ENCODE peak calls at places on chromosome 13, in six cellular contexts. One of them, this sample, is unnamed.

GRCh38 chr13:66689628-66690027 is 540.5 kb downstream of the PCDH9 start:
- DNase-seq in ascending aorta: no peak
- DNase-seq in BJ: no peak
- DNase-seq in IMR-90: peak
- DNase-seq in fibroblast of pulmonary artery: peak
- DNase-seq in testis: peak
- DNase-seq in this sample: no peak

GRCh38 chr13:113905942-113906341 is 42.1 kb upstream of the GAS6 start:
- DNase-seq in testis: no peak
- DNase-seq in IMR-90: no peak
- DNase-seq in ascending aorta: no peak
- DNase-seq in fibroblast of pulmonary artery: no peak
- DNase-seq in BJ: no peak
- DNase-seq in this sample: no peak

GRCh38 chr13:84607614-84608013 is 725.3 kb upstream of the SLITRK1 start:
- DNase-seq in fibroblast of pulmonary artery: peak
- DNase-seq in ascending aorta: peak
- DNase-seq in BJ: peak
- DNase-seq in IMR-90: peak
- DNase-seq in testis: peak
- DNase-seq in this sample: peak

GRCh38 chr13:99382428-99383133 is 75.4 kb upstream of the GPR183 start:
- DNase-seq in IMR-90: no peak
- DNase-seq in ascending aorta: peak
- DNase-seq in fibroblast of pulmonary artery: no peak
- DNase-seq in BJ: no peak
- DNase-seq in testis: no peak
- DNase-seq in this sample: no peak

GRCh38 chr13:20869540-20869939 is 33.0 kb downstream of the XPO4 start:
- DNase-seq in BJ: no peak
- DNase-seq in fibroblast of pulmonary artery: peak
- DNase-seq in ascending aorta: no peak
- DNase-seq in testis: no peak
- DNase-seq in IMR-90: peak
- DNase-seq in this sample: no peak

GRCh38 chr13:58630794-58631193 is 999.2 kb downstream of the PCDH17 start:
- DNase-seq in fibroblast of pulmonary artery: no peak
- DNase-seq in testis: no peak
- DNase-seq in IMR-90: no peak
- DNase-seq in ascending aorta: no peak
- DNase-seq in BJ: no peak
- DNase-seq in this sample: no peak

GRCh38 chr13:50650936-50651638 is 192.4 kb downstream of the DLEU7 start:
- DNase-seq in testis: no peak
- DNase-seq in fibroblast of pulmonary artery: no peak
- DNase-seq in IMR-90: peak
- DNase-seq in ascending aorta: no peak
- DNase-seq in BJ: no peak
- DNase-seq in this sample: no peak

GRCh38 chr13:43261018-43261417 is 237.6 kb downstream of the DNAJC15 start:
- DNase-seq in ascending aorta: no peak
- DNase-seq in testis: no peak
- DNase-seq in IMR-90: peak
- DNase-seq in fibroblast of pulmonary artery: peak
- DNase-seq in BJ: peak
- DNase-seq in this sample: no peak

GRCh38 chr13:24280722-24281121 is 28.7 kb upstream of the C1QTNF9 start:
- DNase-seq in BJ: no peak
- DNase-seq in testis: no peak
- DNase-seq in fibroblast of pulmonary artery: no peak
- DNase-seq in ascending aorta: no peak
- DNase-seq in IMR-90: peak
- DNase-seq in this sample: no peak

GRCh38 chr13:23654111-23655110 is 84.2 kb downstream of the TNFRSF19 start:
- DNase-seq in testis: no peak
- DNase-seq in ascending aorta: no peak
- DNase-seq in BJ: no peak
- DNase-seq in IMR-90: peak
- DNase-seq in fibroblast of pulmonary artery: peak
- DNase-seq in this sample: no peak

GRCh38 chr13:83503424-83503823 is 378.9 kb downstream of the SLITRK1 start:
- DNase-seq in BJ: no peak
- DNase-seq in fibroblast of pulmonary artery: peak
- DNase-seq in testis: no peak
- DNase-seq in IMR-90: peak
- DNase-seq in ascending aorta: no peak
- DNase-seq in this sample: no peak

GRCh38 chr13:66805657-66806056 is 424.5 kb downstream of the PCDH9 start:
- DNase-seq in fibroblast of pulmonary artery: peak
- DNase-seq in BJ: no peak
- DNase-seq in ascending aorta: no peak
- DNase-seq in testis: peak
- DNase-seq in IMR-90: peak
- DNase-seq in this sample: no peak

GRCh38 chr13:109744512-109745051 is 41.8 kb downstream of the IRS2 start:
- DNase-seq in IMR-90: peak
- DNase-seq in fibroblast of pulmonary artery: peak
- DNase-seq in ascending aorta: no peak
- DNase-seq in testis: peak
- DNase-seq in BJ: no peak
- DNase-seq in this sample: peak

GRCh38 chr13:60009300-60010248 is 154.2 kb downstream of the DIAPH3 start:
- DNase-seq in ascending aorta: no peak
- DNase-seq in testis: no peak
- DNase-seq in IMR-90: no peak
- DNase-seq in BJ: no peak
- DNase-seq in fibroblast of pulmonary artery: no peak
- DNase-seq in this sample: no peak

GRCh38 chr13:46288570-46289259 is 77.0 kb downstream of the LRRC63 start:
- DNase-seq in fibroblast of pulmonary artery: peak
- DNase-seq in testis: no peak
- DNase-seq in IMR-90: peak
- DNase-seq in ascending aorta: no peak
- DNase-seq in BJ: no peak
- DNase-seq in this sample: no peak

GRCh38 chr13:99501952-99502310 is 659 bp downstream of the TM9SF2 start:
- DNase-seq in IMR-90: peak
- DNase-seq in ascending aorta: no peak
- DNase-seq in testis: peak
- DNase-seq in fibroblast of pulmonary artery: peak
- DNase-seq in BJ: no peak
- DNase-seq in this sample: no peak

GRCh38 chr13:63840551-63841421 is 2425.1 kb upstream of the PCDH20 start:
- DNase-seq in ascending aorta: no peak
- DNase-seq in IMR-90: no peak
- DNase-seq in testis: no peak
- DNase-seq in fibroblast of pulmonary artery: no peak
- DNase-seq in BJ: no peak
- DNase-seq in this sample: no peak

GRCh38 chr13:99496322-99497142 is 4.7 kb upstream of the TM9SF2 start:
- DNase-seq in IMR-90: peak
- DNase-seq in testis: peak
- DNase-seq in fibroblast of pulmonary artery: peak
- DNase-seq in BJ: no peak
- DNase-seq in ascending aorta: peak
- DNase-seq in this sample: no peak

GRCh38 chr13:108213946-108214345 is 1.4 kb downstream of the LIG4 start:
- DNase-seq in IMR-90: peak
- DNase-seq in testis: no peak
- DNase-seq in BJ: no peak
- DNase-seq in fibroblast of pulmonary artery: no peak
- DNase-seq in ascending aorta: no peak
- DNase-seq in this sample: no peak

GRCh38 chr13:75530536-75530935 is 7.1 kb downstream of the COMMD6 start:
- DNase-seq in ascending aorta: no peak
- DNase-seq in fibroblast of pulmonary artery: no peak
- DNase-seq in BJ: no peak
- DNase-seq in testis: no peak
- DNase-seq in IMR-90: no peak
- DNase-seq in this sample: no peak

GRCh38 chr13:46006688-46007452 is 45.7 kb downstream of the ZC3H13 start:
- DNase-seq in IMR-90: peak
- DNase-seq in ascending aorta: no peak
- DNase-seq in testis: no peak
- DNase-seq in fibroblast of pulmonary artery: no peak
- DNase-seq in BJ: no peak
- DNase-seq in this sample: no peak

GRCh38 chr13:30577381-30577780 is 40.3 kb upstream of the USPL1 start:
- DNase-seq in fibroblast of pulmonary artery: peak
- DNase-seq in IMR-90: peak
- DNase-seq in ascending aorta: no peak
- DNase-seq in BJ: peak
- DNase-seq in testis: no peak
- DNase-seq in this sample: peak

GRCh38 chr13:21058361-21058760 is 3.0 kb downstream of the LATS2 start:
- DNase-seq in ascending aorta: no peak
- DNase-seq in testis: no peak
- DNase-seq in IMR-90: no peak
- DNase-seq in fibroblast of pulmonary artery: no peak
- DNase-seq in BJ: no peak
- DNase-seq in this sample: no peak

GRCh38 chr13:70339738-70340137 is 231.5 kb upstream of the KLHL1 start:
- DNase-seq in IMR-90: no peak
- DNase-seq in fibroblast of pulmonary artery: no peak
- DNase-seq in BJ: no peak
- DNase-seq in testis: peak
- DNase-seq in ascending aorta: no peak
- DNase-seq in this sample: no peak
- TF ChIP-seq CTCF in IMR-90: peak
- TF ChIP-seq CTCF in fibroblast of pulmonary artery: no peak
- TF ChIP-seq CTCF in BJ: no peak
- TF ChIP-seq CTCF in testis: no peak
- TF ChIP-seq CTCF in ascending aorta: no peak
- TF ChIP-seq CTCF in this sample: no peak

DNA sequence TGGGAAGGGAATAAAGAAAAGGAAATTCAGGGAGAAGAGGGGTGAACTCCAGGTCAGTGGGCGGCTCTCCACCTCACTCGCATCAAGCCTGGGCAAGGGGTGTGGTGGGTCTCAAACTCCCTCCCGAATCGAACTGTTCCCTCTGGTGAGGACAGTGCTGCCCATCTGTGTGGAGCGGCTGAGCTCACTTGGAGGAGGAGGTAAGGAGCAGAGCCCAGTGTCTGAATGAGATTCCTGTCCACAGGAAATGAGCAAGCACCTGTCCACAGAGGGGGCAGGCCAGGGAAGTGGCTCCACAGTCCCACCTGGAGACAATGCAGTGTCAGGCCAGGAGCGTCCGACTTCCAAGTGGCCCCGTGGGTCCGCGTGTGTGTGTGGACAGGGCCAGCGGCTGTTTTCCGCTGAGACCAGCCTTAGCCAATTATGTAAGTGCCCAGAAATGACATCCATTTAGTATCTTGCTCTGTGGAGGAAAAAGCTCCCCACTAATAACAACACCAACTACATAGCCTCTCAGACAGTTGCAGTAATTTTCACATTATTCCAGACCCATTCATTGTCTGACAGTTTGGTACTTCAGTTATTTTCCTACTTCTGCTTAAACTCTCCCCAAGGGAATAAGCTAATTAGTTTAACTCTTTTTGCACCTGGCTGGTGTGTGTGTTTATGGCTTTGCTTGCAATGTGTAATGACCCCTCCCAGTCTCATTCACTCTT is 114.5 kb downstream of the SOX1 start:
- DNase-seq in ascending aorta: no peak
- DNase-seq in testis: no peak
- DNase-seq in IMR-90: no peak
- DNase-seq in fibroblast of pulmonary artery: no peak
- DNase-seq in BJ: no peak
- DNase-seq in this sample: no peak
- H3K4me3 ChIP-seq in ascending aorta: no peak
- H3K4me3 ChIP-seq in testis: no peak
- H3K4me3 ChIP-seq in IMR-90: no peak
- H3K4me3 ChIP-seq in fibroblast of pulmonary artery: no peak
- H3K4me3 ChIP-seq in BJ: no peak
- H3K4me3 ChIP-seq in this sample: no peak

DNA sequence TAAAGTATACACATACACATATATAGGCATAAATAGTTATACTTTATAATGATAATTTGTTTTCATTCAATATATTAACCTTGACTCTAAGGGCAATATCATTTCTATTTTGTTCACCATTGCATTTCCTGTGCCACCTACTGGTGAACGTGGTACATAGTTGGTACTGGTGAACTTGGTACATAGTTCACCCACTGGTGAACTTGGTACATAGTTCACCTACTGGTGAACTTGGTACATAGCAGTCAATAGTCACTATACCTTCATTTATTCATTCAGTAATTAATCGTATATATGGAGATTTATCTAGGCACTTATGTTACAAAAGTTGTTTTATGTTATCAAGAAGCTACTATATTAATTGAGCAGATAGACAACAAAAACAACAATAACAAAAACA is 172.6 kb upstream of the ATXN8OS start:
- DNase-seq in testis: no peak
- DNase-seq in fibroblast of pulmonary artery: no peak
- DNase-seq in IMR-90: no peak
- DNase-seq in BJ: no peak
- DNase-seq in ascending aorta: no peak
- DNase-seq in this sample: no peak
- TF ChIP-seq CTCF in testis: no peak
- TF ChIP-seq CTCF in fibroblast of pulmonary artery: no peak
- TF ChIP-seq CTCF in IMR-90: no peak
- TF ChIP-seq CTCF in BJ: no peak
- TF ChIP-seq CTCF in ascending aorta: no peak
- TF ChIP-seq CTCF in this sample: no peak

GRCh38 chr13:68982961-68983619 is 1124.5 kb upstream of the ATXN8OS start:
- DNase-seq in fibroblast of pulmonary artery: no peak
- DNase-seq in IMR-90: no peak
- DNase-seq in testis: no peak
- DNase-seq in ascending aorta: no peak
- DNase-seq in BJ: no peak
- DNase-seq in this sample: no peak

GRCh38 chr13:68988176-68988575 is 1119.5 kb upstream of the ATXN8OS start:
- DNase-seq in IMR-90: no peak
- DNase-seq in BJ: no peak
- DNase-seq in fibroblast of pulmonary artery: no peak
- DNase-seq in testis: no peak
- DNase-seq in ascending aorta: no peak
- DNase-seq in this sample: no peak

GRCh38 chr13:68987585-68987984 is 1120.0 kb upstream of the ATXN8OS start:
- DNase-seq in testis: no peak
- DNase-seq in fibroblast of pulmonary artery: no peak
- DNase-seq in ascending aorta: no peak
- DNase-seq in BJ: no peak
- DNase-seq in IMR-90: no peak
- DNase-seq in this sample: no peak

DNA sequence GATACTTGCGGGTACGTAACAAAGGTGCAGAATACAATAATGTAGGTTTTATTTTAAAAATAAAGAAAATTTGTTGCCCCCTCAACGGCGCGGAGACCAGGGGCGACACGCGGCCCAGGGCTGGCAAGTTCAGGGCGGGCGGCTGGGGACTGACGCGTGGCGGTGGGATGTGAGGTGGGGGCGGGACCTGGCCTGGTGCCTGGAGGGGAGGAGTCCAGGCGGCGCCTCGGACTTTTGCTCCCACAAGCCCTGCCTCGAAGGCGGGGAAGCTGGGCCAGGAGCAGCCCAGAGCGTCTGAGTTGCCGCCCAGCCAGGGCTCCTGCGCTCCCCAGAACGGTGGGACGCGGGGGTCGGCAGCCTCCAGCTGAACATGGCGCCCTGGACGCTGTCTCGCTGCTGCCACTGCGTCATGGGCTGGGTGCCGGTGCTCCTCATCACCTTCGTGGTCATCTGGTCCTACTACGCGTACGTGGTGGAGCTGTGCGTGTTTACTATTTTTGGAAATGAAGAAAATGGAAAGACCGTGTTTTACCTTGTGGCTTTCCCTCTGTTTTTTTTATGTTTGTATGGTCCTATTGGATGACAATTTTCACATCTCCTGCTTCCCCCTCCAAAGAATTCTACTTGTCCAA is 1122.8 kb upstream of the ATXN8OS start:
- DNase-seq in testis: peak
- DNase-seq in fibroblast of pulmonary artery: no peak
- DNase-seq in BJ: no peak
- DNase-seq in ascending aorta: no peak
- DNase-seq in IMR-90: no peak
- DNase-seq in this sample: no peak
- H3K4me3 ChIP-seq in testis: peak
- H3K4me3 ChIP-seq in fibroblast of pulmonary artery: no peak
- H3K4me3 ChIP-seq in BJ: no peak
- H3K4me3 ChIP-seq in ascending aorta: no peak
- H3K4me3 ChIP-seq in IMR-90: no peak
- H3K4me3 ChIP-seq in this sample: no peak